ENCODE peak calls at places on chromosomes 3 and 15, in four cellular contexts. X is GM12891, R is K562, U is GM12878. T is an unnamed sample.

GRCh38 chr15:101175396-101175795 is 76.5 kb downstream of the CHSY1 start:
- DNase-seq in X (no peak), R (no peak), U (no peak), T (peak)

GRCh38 chr3:43017038-43017437 is 37.9 kb downstream of the GASK1A start:
- DNase-seq in X (no peak), R (no peak), U (no peak), T (no peak)

GRCh38 chr3:16181361-16181760 is 6.9 kb downstream of the GALNT15 start:
- DNase-seq in X (no peak), R (no peak), U (no peak), T (peak)

GRCh38 chr3:110810356-110810755 is 261.3 kb upstream of the NECTIN3 start:
- DNase-seq in X (no peak), R (no peak), U (no peak), T (no peak)

GRCh38 chr3:13416002-13416793 is 3.9 kb downstream of the NUP210 start:
- DNase-seq in X (no peak), R (peak), U (no peak), T (peak)

GRCh38 chr3:48280883-48281282 is 40.0 kb downstream of the ZNF589 start:
- DNase-seq in X (no peak), R (no peak), U (no peak), T (no peak)

GRCh38 chr3:45881031-45882022 is 5.0 kb upstream of the CCR9 start:
- DNase-seq in X (no peak), R (peak), U (no peak), T (no peak)

GRCh38 chr3:72995337-72995736 is 1.3 kb upstream of the PPP4R2 start:
- DNase-seq in X (no peak), R (no peak), U (no peak), T (no peak)

GRCh38 chr3:53254810-53255359 is 937 bp downstream of the TKT start:
- DNase-seq in X (peak), R (peak), U (peak), T (peak)

GRCh38 chr15:47991376-47991775 is 129.4 kb upstream of the SLC24A5 start:
- DNase-seq in X (no peak), R (no peak), U (no peak), T (no peak)

GRCh38 chr15:62464705-62465104 is 299.6 kb upstream of the C2CD4B start:
- DNase-seq in X (no peak), R (no peak), U (no peak), T (no peak)

GRCh38 chr3:141878812-141879211 is 2.4 kb downstream of the ATP1B3 start:
- DNase-seq in X (no peak), R (no peak), U (no peak), T (no peak)

GRCh38 chr3:114624676-114625181 is 330.9 kb downstream of the TIGIT start:
- DNase-seq in X (no peak), R (no peak), U (no peak), T (no peak)

GRCh38 chr3:171810278-171811058 is at the start of gene PLD1:
- DNase-seq in X (peak), R (peak), U (no peak), T (peak)

GRCh38 chr3:46508850-46509591 is 11.2 kb downstream of the RTP3 start:
- DNase-seq in X (no peak), R (peak), U (no peak), T (no peak)

GRCh38 chr3:112143689-112144088 is 10.6 kb upstream of the GCSAM start:
- DNase-seq in X (no peak), R (no peak), U (no peak), T (no peak)

GRCh38 chr3:130850044-130850797 is 43.7 kb upstream of the ATP2C1 start:
- DNase-seq in X (no peak), R (peak), U (peak), T (peak)

GRCh38 chr15:48800811-48801460 is 9.9 kb downstream of the CEP152 start:
- DNase-seq in X (no peak), R (no peak), U (no peak), T (no peak)

GRCh38 chr15:23049984-23050628 is 10.7 kb upstream of the TUBGCP5 start:
- DNase-seq in X (no peak), R (no peak), U (no peak), T (no peak)

GRCh38 chr3:190010486-190010885 is 110.2 kb downstream of the P3H2 start:
- DNase-seq in X (no peak), R (no peak), U (no peak), T (no peak)

GRCh38 chr15:85312486-85312885 is 67.9 kb upstream of the AKAP13 start:
- DNase-seq in X (no peak), R (no peak), U (peak), T (no peak)

GRCh38 chr15:66567897-66568296 is 2.1 kb upstream of the LCTL start:
- DNase-seq in X (no peak), R (no peak), U (no peak), T (no peak)

GRCh38 chr3:852033-852432 is 240.8 kb upstream of the CNTN6 start:
- DNase-seq in X (no peak), R (no peak), U (no peak), T (no peak)

GRCh38 chr15:95464091-95464888 is 866.2 kb upstream of the NR2F2 start:
- DNase-seq in X (no peak), R (no peak), U (no peak), T (no peak)

GRCh38 chr3:185726254-185726967 is 98.4 kb downstream of the IGF2BP2 start:
- DNase-seq in X (no peak), R (no peak), U (no peak), T (no peak)

GRCh38 chr3:10173926-10174435 is 9.3 kb downstream of the IRAK2 start:
- DNase-seq in X (no peak), R (peak), U (no peak), T (peak)

GRCh38 chr3:81242871-81243270 is 518.6 kb downstream of the GBE1 start:
- DNase-seq in X (no peak), R (no peak), U (no peak), T (no peak)

GRCh38 chr3:62601238-62601856 is 228.0 kb upstream of the FEZF2 start:
- DNase-seq in X (no peak), R (no peak), U (no peak), T (no peak)

GRCh38 chr15:80773122-80773551 is 6.0 kb upstream of the CEMIP start:
- DNase-seq in X (no peak), R (no peak), U (no peak), T (no peak)

GRCh38 chr3:30004481-30004880 is 601.9 kb upstream of the TGFBR2 start:
- DNase-seq in X (no peak), R (no peak), U (no peak), T (no peak)

GRCh38 chr3:53708001-53708621 is 138.1 kb downstream of the CHDH start:
- DNase-seq in X (no peak), R (no peak), U (no peak), T (peak)

GRCh38 chr3:123194552-123194951 is 7.2 kb upstream of the SEC22A start:
- DNase-seq in X (no peak), R (peak), U (no peak), T (no peak)

GRCh38 chr3:36380171-36381031 is at the start of gene STAC:
- DNase-seq in X (no peak), R (no peak), U (no peak), T (no peak)

GRCh38 chr15:82572311-82572710 is 32.1 kb upstream of the RPS17 start:
- DNase-seq in X (no peak), R (no peak), U (no peak), T (no peak)

DNA sequence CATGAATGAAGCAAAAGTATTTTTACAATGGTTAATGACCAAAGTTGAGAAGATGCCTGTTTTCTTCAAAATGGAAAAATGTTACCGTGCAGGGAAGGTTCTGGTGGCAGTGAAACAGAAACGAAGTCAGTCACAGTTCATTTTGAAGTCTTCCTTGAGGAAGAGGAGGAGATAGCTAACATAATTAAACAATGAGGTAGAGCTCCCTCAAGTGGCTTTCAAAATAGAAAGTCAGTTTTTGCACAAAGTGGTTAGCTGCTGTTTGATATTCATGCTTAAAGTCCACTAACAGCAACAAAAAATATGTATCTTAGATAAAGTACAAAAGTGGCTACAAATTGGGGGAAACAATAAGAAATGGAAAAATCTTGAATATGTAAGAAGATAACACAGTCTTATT is 87.3 kb downstream of the TFG start:
- DNase-seq in X (no peak), R (no peak), U (peak), T (no peak)
- TF ChIP-seq SPI1 in X (no peak), R (no peak), U (no peak), T (no peak)

GRCh38 chr3:129027544-129027880 is 26.4 kb downstream of the EFCC1 start:
- DNase-seq in X (no peak), R (no peak), U (no peak), T (no peak)

GRCh38 chr3:129028866-129029265 is 27.8 kb downstream of the EFCC1 start:
- DNase-seq in X (no peak), R (no peak), U (no peak), T (no peak)

GRCh38 chr3:129025691-129026435 is 24.8 kb downstream of the EFCC1 start:
- DNase-seq in X (no peak), R (no peak), U (no peak), T (no peak)

GRCh38 chr3:129025108-129025507 is 24.0 kb downstream of the EFCC1 start:
- DNase-seq in X (no peak), R (no peak), U (no peak), T (no peak)

DNA sequence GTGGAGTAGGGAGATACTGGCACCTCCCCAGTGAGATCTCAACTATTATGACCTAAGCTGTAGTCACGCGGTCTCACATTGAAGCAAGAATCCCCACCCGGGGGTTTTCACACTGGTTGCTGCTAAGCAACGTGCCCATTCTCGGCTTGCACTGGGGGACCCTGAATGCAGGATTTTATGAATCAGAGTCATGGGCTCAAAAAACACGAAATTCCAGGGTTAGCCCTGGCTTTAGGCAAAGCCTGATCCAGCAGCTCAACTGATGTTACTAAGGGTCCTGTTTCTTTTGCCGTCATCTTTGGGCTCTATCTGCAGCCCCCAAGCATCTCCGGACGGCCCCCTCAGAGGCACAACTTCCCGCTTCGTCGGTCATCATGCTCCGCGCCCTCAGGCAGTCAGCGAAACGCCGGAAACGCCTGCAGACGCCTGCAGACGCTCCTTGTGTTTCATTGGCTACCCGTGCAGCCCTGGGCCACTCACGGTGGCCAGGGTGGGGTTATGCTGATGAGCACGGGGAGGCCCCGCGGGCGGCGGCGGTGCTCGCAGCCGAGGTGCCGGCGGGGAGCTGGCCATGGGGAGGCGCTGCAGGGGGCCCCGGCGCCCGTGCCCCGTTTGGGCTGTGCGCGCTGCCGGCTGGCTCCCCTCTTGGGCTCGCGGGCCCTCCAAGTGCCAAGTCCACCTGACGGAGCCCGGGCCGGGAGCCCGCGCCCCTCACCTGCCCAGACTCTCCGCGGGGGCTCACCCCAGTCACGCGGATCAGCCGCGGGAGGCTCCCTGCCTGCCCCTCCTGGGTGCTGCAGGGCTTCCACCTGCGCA is 25.8 kb downstream of the EFCC1 start:
- DNase-seq in X (peak), R (peak), U (peak), T (peak)
- TF ChIP-seq POLR2AphosphoS5 in X (no peak), R (peak), U (peak), T (peak)

DNA sequence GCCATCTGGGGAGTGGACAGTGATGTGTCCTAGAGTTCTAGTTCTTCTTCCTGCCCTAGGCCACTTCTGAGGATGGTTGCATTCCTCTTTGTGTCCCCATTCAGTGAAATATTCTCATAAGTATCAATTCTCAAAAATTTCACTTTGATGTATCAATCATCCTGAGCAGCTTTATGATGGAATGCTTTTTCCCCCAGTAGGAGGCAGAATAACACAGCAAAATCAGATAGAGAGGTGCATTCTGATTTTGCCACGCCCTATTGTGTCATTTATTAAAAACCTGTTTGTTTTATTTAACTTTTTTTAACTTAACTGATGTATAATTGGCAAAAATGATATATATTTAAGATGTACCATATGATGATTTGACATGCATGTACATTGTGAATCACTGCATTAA is 656.0 kb upstream of the GRM7 start:
- DNase-seq in X (peak), R (peak), U (no peak), T (peak)
- TF ChIP-seq SPI1 in X (no peak), R (no peak), U (no peak), T (no peak)

GRCh38 chr3:11327619-11328018 is 55.4 kb downstream of the ATG7 start:
- DNase-seq in X (no peak), R (no peak), U (no peak), T (no peak)

GRCh38 chr3:11328196-11328945 is 56.2 kb downstream of the ATG7 start:
- DNase-seq in X (no peak), R (no peak), U (no peak), T (no peak)

GRCh38 chr3:11322931-11323330 is 50.7 kb downstream of the ATG7 start:
- DNase-seq in X (no peak), R (no peak), U (no peak), T (no peak)

GRCh38 chr3:11329779-11330178 is 57.6 kb downstream of the ATG7 start:
- DNase-seq in X (no peak), R (no peak), U (no peak), T (no peak)

DNA sequence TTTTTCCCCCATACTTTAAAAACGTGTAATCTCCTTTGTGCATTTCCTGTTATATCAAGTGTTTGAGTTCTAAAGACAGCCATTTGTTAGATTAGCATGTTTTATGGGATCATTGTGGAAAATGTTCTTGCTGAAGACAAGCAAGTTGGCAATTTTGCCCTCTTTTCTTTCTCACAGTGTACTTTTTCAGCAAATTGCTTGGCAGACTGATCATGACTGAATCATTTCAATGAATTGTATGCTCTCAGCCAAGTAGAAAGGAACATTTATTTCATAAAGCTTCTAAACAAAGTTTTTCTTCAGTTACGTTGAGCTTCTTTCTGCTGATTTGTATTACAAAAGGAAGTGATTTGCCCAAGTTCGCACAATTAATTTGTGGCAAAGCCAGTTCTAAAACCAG is 51.6 kb downstream of the ATG7 start:
- DNase-seq in X (no peak), R (no peak), U (no peak), T (no peak)
- TF ChIP-seq POLR2AphosphoS5 in X (no peak), R (no peak), U (no peak), T (no peak)

GRCh38 chr15:93656041-93656440 is 567.0 kb upstream of the RGMA start:
- DNase-seq in X (no peak), R (no peak), U (no peak), T (no peak)
- TF ChIP-seq SPI1 in X (no peak), R (no peak), U (no peak), T (no peak)

GRCh38 chr3:156674911-156675743 is 737 bp downstream of the TIPARP start:
- DNase-seq in X (no peak), R (peak), U (no peak), T (no peak)

GRCh38 chr3:156677120-156677479 is 2.7 kb downstream of the TIPARP start:
- DNase-seq in X (no peak), R (no peak), U (no peak), T (no peak)

GRCh38 chr3:156674046-156674910 is at the start of gene TIPARP:
- DNase-seq in X (peak), R (peak), U (peak), T (peak)

GRCh38 chr3:156676467-156677119 is 2.2 kb downstream of the TIPARP start:
- DNase-seq in X (no peak), R (no peak), U (no peak), T (peak)

DNA sequence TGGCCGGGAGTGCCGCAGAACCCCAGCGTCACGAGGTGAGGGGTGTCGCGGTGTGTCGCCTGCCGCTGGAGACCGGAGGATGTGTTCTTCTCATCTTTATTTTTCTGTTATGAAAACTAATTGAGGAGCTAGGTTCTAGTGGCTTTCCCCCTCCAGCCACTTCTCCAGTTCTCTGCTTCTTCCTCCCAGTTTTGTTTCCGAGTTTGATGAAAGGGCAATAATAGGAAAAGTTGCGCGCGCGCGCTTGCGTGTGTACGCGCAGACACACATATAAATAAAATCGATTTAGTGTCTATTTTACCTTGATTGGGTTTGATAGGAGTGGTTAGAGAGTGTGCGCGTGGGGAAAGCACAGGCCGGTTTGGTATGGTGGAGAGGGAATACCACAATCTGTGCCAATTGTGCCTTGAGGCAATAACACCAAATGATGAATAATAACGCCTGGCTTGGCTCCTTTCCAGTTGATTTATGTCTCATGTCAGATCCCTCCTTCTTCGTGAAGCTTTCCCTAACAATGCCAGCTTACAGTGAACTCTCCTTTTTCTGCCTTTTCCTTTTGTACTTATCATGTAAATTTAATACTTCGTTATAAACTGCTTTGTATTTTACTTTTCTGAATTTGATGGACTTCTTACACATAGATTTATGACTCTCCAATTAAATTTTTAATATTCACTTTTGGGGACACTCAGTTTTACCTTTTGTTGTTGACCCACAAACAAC is 1.5 kb downstream of the TIPARP start:
- DNase-seq in X (no peak), R (no peak), U (no peak), T (peak)
- TF ChIP-seq POLR2AphosphoS5 in X (no peak), R (no peak), U (peak), T (no peak)

T was measured in HL-60.